ENCODE peak calls at places on chromosomes 16 and 17, in four cellular contexts. H is NCI-H1092 treated with DMSO at 0.1 percent for 48 hours, U is NCI-H1417, B is DMS 273 treated with DMSO at 0.1 percent for 48 hours. F is an unnamed sample.

GRCh38 chr16:80914379-80915078 is 92.2 kb downstream of the CMC2 start:
- DNase-seq in H (no peak), U (no peak), B (no peak), F (no peak)

GRCh38 chr16:30185683-30186421 is 2.5 kb downstream of the CORO1A start:
- DNase-seq in H (no peak), U (no peak), B (no peak), F (no peak)

GRCh38 chr17:32007463-32008298 is 498 bp downstream of the LRRC37B start:
- DNase-seq in H (peak), U (peak), B (no peak), F (peak)

GRCh38 chr17:58528443-58528842 is 14.0 kb upstream of the MTMR4 start:
- DNase-seq in H (no peak), U (no peak), B (no peak), F (no peak)

GRCh38 chr17:1629647-1630310 is 1.1 kb upstream of the SLC43A2 start:
- DNase-seq in H (no peak), U (no peak), B (no peak), F (peak)

GRCh38 chr16:89360760-89361435 is 129.5 kb downstream of the ANKRD11 start:
- DNase-seq in H (no peak), U (no peak), B (no peak), F (no peak)

GRCh38 chr17:75194879-75195278 is 10.6 kb upstream of the NUP85 start:
- DNase-seq in H (no peak), U (no peak), B (no peak), F (no peak)

GRCh38 chr17:64212122-64212521 is 50.9 kb downstream of the TEX2 start:
- DNase-seq in H (no peak), U (no peak), B (no peak), F (no peak)

GRCh38 chr16:15946257-15947044 is 3.0 kb upstream of the ABCC1 start:
- DNase-seq in H (no peak), U (no peak), B (no peak), F (no peak)

GRCh38 chr16:79169239-79169638 is 431.3 kb downstream of the MAF start:
- DNase-seq in H (no peak), U (no peak), B (no peak), F (no peak)

GRCh38 chr16:66344533-66345145 is 21.9 kb upstream of the CDH5 start:
- DNase-seq in H (peak), U (peak), B (no peak), F (no peak)

GRCh38 chr16:72666267-72666666 is 381.7 kb downstream of the ZFHX3 start:
- DNase-seq in H (no peak), U (no peak), B (no peak), F (peak)

GRCh38 chr16:84782841-84783240 is 36.9 kb upstream of the CRISPLD2 start:
- DNase-seq in H (no peak), U (no peak), B (no peak), F (no peak)

GRCh38 chr16:15523092-15523541 is 88.7 kb downstream of the BMERB1 start:
- DNase-seq in H (no peak), U (no peak), B (no peak), F (no peak)

GRCh38 chr17:32348483-32348800 is 1.5 kb upstream of the ZNF207 start:
- DNase-seq in H (no peak), U (no peak), B (no peak), F (no peak)

GRCh38 chr16:58366247-58367031 is 25.8 kb upstream of the GINS3 start:
- DNase-seq in H (no peak), U (no peak), B (no peak), F (no peak)

GRCh38 chr16:83338941-83339340 is 468.8 kb upstream of the HSBP1 start:
- DNase-seq in H (no peak), U (no peak), B (no peak), F (no peak)

GRCh38 chr16:50573947-50574751 is 26.0 kb downstream of the NKD1 start:
- DNase-seq in H (no peak), U (no peak), B (no peak), F (no peak)

GRCh38 chr17:70865993-70866804 is 696.9 kb downstream of the KCNJ2 start:
- DNase-seq in H (no peak), U (no peak), B (no peak), F (no peak)

GRCh38 chr16:54159490-54160080 is 127.0 kb downstream of the IRX3 start:
- DNase-seq in H (no peak), U (no peak), B (no peak), F (no peak)

GRCh38 chr17:41863074-41863843 is 2.0 kb downstream of the KLHL11 start:
- DNase-seq in H (no peak), U (no peak), B (no peak), F (no peak)

GRCh38 chr17:79607941-79608728 is 2.7 kb downstream of the RBFOX3 start:
- DNase-seq in H (no peak), U (peak), B (no peak), F (no peak)

GRCh38 chr17:80555266-80555665 is 10.6 kb downstream of the RPTOR start:
- DNase-seq in H (no peak), U (no peak), B (no peak), F (no peak)

GRCh38 chr16:17768257-17768656 is 297.5 kb upstream of the XYLT1 start:
- DNase-seq in H (no peak), U (no peak), B (no peak), F (no peak)

GRCh38 chr17:44092051-44092450 is 21.5 kb downstream of the G6PC3 start:
- DNase-seq in H (no peak), U (no peak), B (no peak), F (no peak)

GRCh38 chr16:69057400-69058378 is 47.8 kb upstream of the HAS3 start:
- DNase-seq in H (peak), U (no peak), B (no peak), F (no peak)

GRCh38 chr16:72172105-72173034 is at the start of gene PMFBP1:
- DNase-seq in H (no peak), U (no peak), B (peak), F (no peak)

GRCh38 chr17:82017612-82018151 is 5.0 kb downstream of the CENPX start:
- DNase-seq in H (no peak), U (no peak), B (no peak), F (no peak)

GRCh38 chr17:27762527-27763305 is 37.6 kb downstream of the NOS2 start:
- DNase-seq in H (no peak), U (no peak), B (no peak), F (no peak)

GRCh38 chr17:2456475-2456874 is 55.2 kb downstream of the METTL16 start:
- DNase-seq in H (no peak), U (no peak), B (no peak), F (no peak)

GRCh38 chr17:48981927-48982539 is 13.6 kb upstream of the GIP start:
- DNase-seq in H (no peak), U (no peak), B (no peak), F (no peak)

GRCh38 chr17:43881176-43881575 is 26.2 kb downstream of the MPP2 start:
- DNase-seq in H (no peak), U (no peak), B (no peak), F (no peak)

GRCh38 chr16:54313789-54314188 is 27.2 kb upstream of the IRX3 start:
- DNase-seq in H (no peak), U (no peak), B (no peak), F (no peak)

GRCh38 chr17:39194985-39195524 is 2.4 kb downstream of the CACNB1 start:
- DNase-seq in H (no peak), U (no peak), B (no peak), F (peak)

GRCh38 chr16:67961551-67961957 is 6.9 kb downstream of the SLC12A4 start:
- DNase-seq in H (peak), U (peak), B (peak), F (no peak)

GRCh38 chr16:84839054-84839453 is 19.3 kb downstream of the CRISPLD2 start:
- DNase-seq in H (no peak), U (peak), B (no peak), F (no peak)

GRCh38 chr17:57909548-57909947 is 45.7 kb downstream of the CUEDC1 start:
- DNase-seq in H (no peak), U (no peak), B (no peak), F (no peak)

GRCh38 chr16:11224096-11224893 is 31.7 kb downstream of the SOCS1 start:
- DNase-seq in H (no peak), U (no peak), B (no peak), F (no peak)

GRCh38 chr16:54099627-54100026 is 187.0 kb downstream of the IRX3 start:
- DNase-seq in H (no peak), U (no peak), B (no peak), F (no peak)

GRCh38 chr16:20348365-20349185 is 3.9 kb downstream of the UMOD start:
- DNase-seq in H (peak), U (peak), B (no peak), F (no peak)

F was measured in SK-N-DZ.